ENCODE peak calls at places on chromosomes 1 and 21, in nine cellular contexts. O is lung, A is heart left ventricle, W is MM.1S, Q is cardiac muscle cell, Y is heart right ventricle, K is upper lobe of left lung, T is Caco-2, R is BE2C. D is an unnamed sample.

GRCh38 chr1:55584521-55585401 is 369.6 kb upstream of the USP24 start:
- DNase-seq in O (no peak), A (no peak), W (no peak), Q (no peak), Y (no peak), K (no peak), T (no peak), R (no peak), D (no peak)

GRCh38 chr1:99691175-99691574 is 45.3 kb downstream of the PALMD start:
- DNase-seq in O (no peak), A (no peak), W (no peak), Q (no peak), Y (no peak), K (no peak), T (no peak), R (no peak), D (no peak)

GRCh38 chr21:33544451-33544850 is 1.6 kb downstream of the SON start:
- DNase-seq in O (no peak), A (no peak), W (no peak), Q (no peak), Y (no peak), K (no peak), T (no peak), R (no peak), D (no peak)

GRCh38 chr1:200364121-200364759 is 45.6 kb downstream of the ZNF281 start:
- DNase-seq in O (no peak), A (no peak), W (no peak), Q (no peak), Y (no peak), K (no peak), T (no peak), R (no peak), D (no peak)

GRCh38 chr1:75630004-75630403 is 19.1 kb upstream of the SLC44A5 start:
- DNase-seq in O (no peak), A (no peak), W (no peak), Q (no peak), Y (no peak), K (no peak), T (no peak), R (no peak), D (no peak)

GRCh38 chr1:183515002-183515689 is 42.8 kb downstream of the SMG7 start:
- DNase-seq in O (no peak), A (no peak), W (no peak), Q (no peak), Y (no peak), K (no peak), T (no peak), R (no peak), D (no peak)

GRCh38 chr1:94553323-94553730 is 11.8 kb upstream of the F3 start:
- DNase-seq in O (no peak), A (no peak), W (no peak), Q (no peak), Y (no peak), K (no peak), T (no peak), R (no peak), D (no peak)

GRCh38 chr1:185453496-185454192 is 136.6 kb upstream of the IVNS1ABP start:
- DNase-seq in O (no peak), A (no peak), W (no peak), Q (no peak), Y (no peak), K (no peak), T (no peak), R (no peak), D (no peak)

GRCh38 chr1:231695439-231696255 is 69.1 kb downstream of the DISC1 start:
- DNase-seq in O (no peak), A (no peak), W (no peak), Q (peak; percentile 31), Y (no peak), K (no peak), T (no peak), R (peak; percentile 64), D (no peak)

GRCh38 chr21:31444061-31444460 is 100.0 kb upstream of the TIAM1 start:
- DNase-seq in O (no peak), A (no peak), W (no peak), Q (no peak), Y (no peak), K (peak; percentile 40), T (no peak), R (no peak), D (no peak)

GRCh38 chr1:230350208-230350921 is 75.8 kb downstream of the PGBD5 start:
- DNase-seq in O (no peak), A (peak; percentile 20), W (no peak), Q (no peak), Y (peak; percentile 21), K (no peak), T (no peak), R (no peak), D (no peak)

GRCh38 chr1:202656951-202657646 is 53.2 kb downstream of the SYT2 start:
- DNase-seq in O (no peak), A (no peak), W (no peak), Q (peak; percentile 83), Y (no peak), K (no peak), T (peak; percentile 60), R (no peak), D (no peak)

GRCh38 chr1:202658766-202659165 is 51.5 kb downstream of the SYT2 start:
- DNase-seq in O (no peak), A (no peak), W (no peak), Q (no peak), Y (no peak), K (no peak), T (no peak), R (no peak), D (no peak)

GRCh38 chr1:202658251-202658650 is 52.0 kb downstream of the SYT2 start:
- DNase-seq in O (no peak), A (no peak), W (no peak), Q (no peak), Y (no peak), K (no peak), T (no peak), R (no peak), D (no peak)

GRCh38 chr1:202654079-202654478 is 56.2 kb downstream of the SYT2 start:
- DNase-seq in O (no peak), A (no peak), W (no peak), Q (no peak), Y (no peak), K (no peak), T (no peak), R (no peak), D (no peak)

GRCh38 chr1:202656057-202656456 is 54.2 kb downstream of the SYT2 start:
- DNase-seq in O (no peak), A (no peak), W (no peak), Q (peak; percentile 58), Y (no peak), K (no peak), T (peak; percentile 55), R (peak; percentile 80), D (no peak)
- TF ChIP-seq CTCF in O (no peak), A (peak; percentile 12), W (peak; percentile 34), Q (peak; percentile 30), Y (peak; percentile 21), K (no peak), T (peak; percentile 35), R (peak; percentile 76), D (no peak)

DNA sequence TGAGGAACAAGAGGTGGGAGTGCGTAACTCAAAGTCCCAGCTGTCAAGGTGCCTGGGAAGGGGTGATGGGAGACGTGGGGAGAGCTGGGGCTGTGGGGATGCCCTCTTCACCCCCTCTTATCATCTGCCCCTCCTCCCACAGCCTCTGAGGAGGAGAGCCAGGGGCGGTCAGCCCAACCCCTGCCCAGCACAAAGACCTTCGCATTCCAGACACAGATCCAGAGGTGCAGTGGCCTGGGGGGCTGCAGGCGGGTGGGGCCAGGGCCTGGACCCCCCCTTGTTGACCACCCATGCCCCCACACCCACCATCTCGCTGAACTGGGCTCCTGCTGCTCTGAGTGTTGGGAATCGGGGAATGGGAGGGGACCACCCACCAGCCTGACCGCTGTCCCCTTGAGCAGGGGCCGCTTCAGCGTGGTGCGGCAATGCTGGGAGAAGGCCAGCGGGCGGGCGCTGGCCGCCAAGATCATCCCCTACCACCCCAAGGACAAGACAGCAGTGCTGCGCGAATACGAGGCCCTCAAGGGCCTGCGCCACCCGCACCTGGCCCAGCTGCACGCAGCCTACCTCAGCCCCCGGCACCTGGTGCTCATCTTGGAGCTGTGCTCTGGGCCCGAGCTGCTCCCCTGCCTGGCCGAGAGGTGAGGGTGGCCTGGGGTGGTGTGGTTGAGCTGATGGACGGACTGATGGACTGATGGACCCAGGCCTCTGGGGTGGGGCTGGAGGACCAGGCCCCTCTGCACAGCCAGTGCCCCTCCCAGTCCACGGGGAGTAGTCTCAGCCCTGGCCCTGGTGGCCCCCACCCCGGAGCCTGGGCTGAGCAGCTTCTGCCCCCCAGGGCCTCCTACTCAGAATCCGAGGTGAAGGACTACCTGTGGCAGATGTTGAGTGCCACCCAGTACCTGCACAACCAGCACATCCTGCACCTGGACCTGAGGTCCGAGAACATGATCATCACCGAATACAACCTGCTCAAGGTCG is 29.7 kb downstream of the TRIM11 start:
- DNase-seq in O (no peak), A (no peak), W (no peak), Q (no peak), Y (no peak), K (no peak), T (no peak), R (peak; percentile 6), D (no peak)
- H3K4me3 ChIP-seq in O (no peak overlapping the region), A (no peak overlapping the region), W (no peak overlapping the region), Q (no peak overlapping the region), Y (no peak overlapping the region), K (no peak overlapping the region), T (no peak overlapping the region), R (no peak overlapping the region), D (no peak overlapping the region)

GRCh38 chr1:88935522-88936222 is 44.3 kb upstream of the GTF2B start:
- DNase-seq in O (no peak), A (no peak), W (peak; percentile 47), Q (peak; percentile 55), Y (no peak), K (no peak), T (no peak), R (no peak), D (no peak)
- H3K36me3 ChIP-seq in O (peaks cover 13% of the 10 kb centered on the region), A (peaks cover under 1% of the 10 kb centered on the region), W (no peaks in the 10 kb centered on the region), Q (peaks cover 25% of the 10 kb centered on the region), Y (no peaks in the 10 kb centered on the region), K (peaks cover 26% of the 10 kb centered on the region), T (no peaks in the 10 kb centered on the region), R (no peaks in the 10 kb centered on the region), D (peaks cover 13% of the 10 kb centered on the region)

GRCh38 chr1:17995480-17995879 is 112.1 kb upstream of the IGSF21 start:
- DNase-seq in O (no peak), A (no peak), W (no peak), Q (no peak), Y (no peak), K (no peak), T (no peak), R (no peak), D (no peak)

GRCh38 chr1:17994046-17994445 is 113.6 kb upstream of the IGSF21 start:
- DNase-seq in O (no peak), A (no peak), W (no peak), Q (no peak), Y (no peak), K (no peak), T (no peak), R (no peak), D (no peak)

GRCh38 chr1:18001725-18002124 is 105.9 kb upstream of the IGSF21 start:
- DNase-seq in O (no peak), A (no peak), W (no peak), Q (no peak), Y (no peak), K (no peak), T (no peak), R (no peak), D (no peak)

GRCh38 chr1:17999884-18000283 is 107.7 kb upstream of the IGSF21 start:
- DNase-seq in O (no peak), A (no peak), W (no peak), Q (no peak), Y (no peak), K (no peak), T (no peak), R (no peak), D (no peak)

GRCh38 chr1:17998889-17999288 is 108.7 kb upstream of the IGSF21 start:
- DNase-seq in O (no peak), A (no peak), W (no peak), Q (no peak), Y (no peak), K (no peak), T (no peak), R (no peak), D (no peak)
- TF ChIP-seq CTCF in O (no peak), A (no peak), W (peak; percentile 14), Q (peak; percentile 34), Y (no peak), K (no peak), T (no peak), R (peak; percentile 19), D (peak; percentile 23)

D was measured in GM06990.